ENCODE peak calls at places on chromosomes 16 and 17, in six cellular contexts. W, J, V, D, E and O are unnamed samples.

GRCh38 chr16:17106243-17106791 is 364.4 kb downstream of the XYLT1 start:
- DNase-seq in W (no peak), J (no peak), V (no peak), D (no peak), E (no peak), O (no peak)

GRCh38 chr17:49371178-49371834 is 9.3 kb upstream of the ZNF652 start:
- DNase-seq in W (no peak), J (no peak), V (no peak), D (no peak), E (no peak), O (no peak)

GRCh38 chr17:10754109-10754508 is 24.3 kb upstream of the TMEM220 start:
- DNase-seq in W (peak; percentile 55), J (peak; percentile 54), V (no peak), D (no peak), E (peak; percentile 34), O (peak; percentile 72)

GRCh38 chr16:22977294-22977697 is 163.3 kb downstream of the HS3ST2 start:
- DNase-seq in W (peak; percentile 16), J (peak; percentile 20), V (no peak), D (no peak), E (no peak), O (peak; percentile 10)

GRCh38 chr16:20865420-20866126 is 34.6 kb downstream of the DCUN1D3 start:
- DNase-seq in W (no peak), J (no peak), V (no peak), D (no peak), E (no peak), O (peak; percentile 43)

GRCh38 chr17:5065227-5065744 is 13.0 kb upstream of the ZFP3 start:
- DNase-seq in W (no peak), J (no peak), V (no peak), D (no peak), E (no peak), O (no peak)

GRCh38 chr16:30004424-30004776 is 6.4 kb downstream of the DOC2A start:
- DNase-seq in W (no peak), J (no peak), V (no peak), D (no peak), E (no peak), O (no peak)

GRCh38 chr16:22098538-22099255 is 6.4 kb downstream of the VWA3A start:
- DNase-seq in W (peak; percentile 80), J (peak; percentile 68), V (peak; percentile 6), D (no peak), E (no peak), O (peak; percentile 69)

GRCh38 chr17:72025113-72025512 is 95.7 kb upstream of the SOX9 start:
- DNase-seq in W (no peak), J (no peak), V (no peak), D (no peak), E (no peak), O (no peak)

GRCh38 chr17:18257268-18257681 is 1.3 kb downstream of the FLII start:
- DNase-seq in W (no peak), J (peak; percentile 27), V (no peak), D (no peak), E (no peak), O (peak; percentile 48)

GRCh38 chr17:68760141-68760475 is 158.9 kb upstream of the FAM20A start:
- DNase-seq in W (no peak), J (no peak), V (no peak), D (no peak), E (no peak), O (no peak)

GRCh38 chr16:8798535-8799157 is 1.0 kb downstream of the PMM2 start:
- DNase-seq in W (no peak), J (no peak), V (no peak), D (no peak), E (no peak), O (no peak)

GRCh38 chr16:87490091-87490798 is 2.6 kb downstream of the ZCCHC14 start:
- DNase-seq in W (no peak), J (no peak), V (no peak), D (no peak), E (no peak), O (no peak)

GRCh38 chr17:35117984-35118383 is 1.7 kb downstream of the RAD51D start:
- DNase-seq in W (no peak), J (peak; percentile 48), V (no peak), D (no peak), E (no peak), O (peak; percentile 50)

GRCh38 chr17:67733371-67733770 is 15.6 kb downstream of the NOL11 start:
- DNase-seq in W (no peak), J (no peak), V (no peak), D (no peak), E (no peak), O (no peak)

GRCh38 chr16:85360323-85361277 is 248.3 kb upstream of the CIBAR2 start:
- DNase-seq in W (no peak), J (no peak), V (no peak), D (no peak), E (no peak), O (no peak)

GRCh38 chr17:20925091-20925490 is 117.7 kb downstream of the USP22 start:
- DNase-seq in W (no peak), J (no peak), V (no peak), D (no peak), E (no peak), O (no peak)

GRCh38 chr16:525520-526180 is 1.9 kb upstream of the CAPN15 start:
- DNase-seq in W (no peak), J (peak; percentile 95), V (peak; percentile 73), D (no peak), E (no peak), O (peak; percentile 96)